ENCODE peak calls at places on chromosome 15, in ten cellular contexts. One of them, this sample, is unnamed. For H3K4me1, the result is how much of the 10 kb centered on the place peaks cover.

GRCh38 chr15:67050522-67051087 is 14.8 kb upstream of the SMAD3 start:
- DNase-seq in ovary: no peak
- DNase-seq in hepatocyte: no peak
- DNase-seq in psoas muscle: no peak
- DNase-seq in left lung: no peak
- DNase-seq in naive thymus-derived CD4-positive, alpha-beta T cell: no peak
- DNase-seq in colonic mucosa: no peak
- DNase-seq in heart right ventricle: no peak
- DNase-seq in CD8-positive, alpha-beta memory T cell: no peak
- DNase-seq in fibroblast of lung: no peak
- DNase-seq in this sample: peak

GRCh38 chr15:74608776-74609175 is 6.9 kb upstream of the CLK3 start:
- DNase-seq in CD8-positive, alpha-beta memory T cell: no peak
- DNase-seq in ovary: no peak
- DNase-seq in naive thymus-derived CD4-positive, alpha-beta T cell: no peak
- DNase-seq in psoas muscle: peak
- DNase-seq in colonic mucosa: no peak
- DNase-seq in heart right ventricle: no peak
- DNase-seq in hepatocyte: no peak
- DNase-seq in fibroblast of lung: no peak
- DNase-seq in left lung: peak
- DNase-seq in this sample: no peak

GRCh38 chr15:52228928-52229327 is 37.7 kb upstream of the GNB5 start:
- DNase-seq in psoas muscle: no peak
- DNase-seq in CD8-positive, alpha-beta memory T cell: no peak
- DNase-seq in naive thymus-derived CD4-positive, alpha-beta T cell: no peak
- DNase-seq in heart right ventricle: no peak
- DNase-seq in hepatocyte: peak
- DNase-seq in fibroblast of lung: peak
- DNase-seq in ovary: no peak
- DNase-seq in colonic mucosa: peak
- DNase-seq in left lung: no peak
- DNase-seq in this sample: no peak

GRCh38 chr15:58475573-58476524 is 44.1 kb downstream of the LIPC start:
- DNase-seq in ovary: no peak
- DNase-seq in heart right ventricle: no peak
- DNase-seq in hepatocyte: peak
- DNase-seq in fibroblast of lung: peak
- DNase-seq in colonic mucosa: no peak
- DNase-seq in CD8-positive, alpha-beta memory T cell: no peak
- DNase-seq in left lung: no peak
- DNase-seq in psoas muscle: no peak
- DNase-seq in naive thymus-derived CD4-positive, alpha-beta T cell: no peak
- DNase-seq in this sample: no peak

GRCh38 chr15:100770781-100771584 is 108.6 kb upstream of the ALDH1A3 start:
- DNase-seq in CD8-positive, alpha-beta memory T cell: no peak
- DNase-seq in naive thymus-derived CD4-positive, alpha-beta T cell: no peak
- DNase-seq in hepatocyte: no peak
- DNase-seq in heart right ventricle: no peak
- DNase-seq in psoas muscle: peak
- DNase-seq in left lung: no peak
- DNase-seq in fibroblast of lung: no peak
- DNase-seq in colonic mucosa: no peak
- DNase-seq in ovary: peak
- DNase-seq in this sample: no peak

GRCh38 chr15:68262514-68263356 is 14.8 kb upstream of the FEM1B start:
- DNase-seq in fibroblast of lung: no peak
- DNase-seq in naive thymus-derived CD4-positive, alpha-beta T cell: no peak
- DNase-seq in colonic mucosa: no peak
- DNase-seq in CD8-positive, alpha-beta memory T cell: no peak
- DNase-seq in ovary: no peak
- DNase-seq in psoas muscle: no peak
- DNase-seq in hepatocyte: no peak
- DNase-seq in left lung: no peak
- DNase-seq in heart right ventricle: no peak
- DNase-seq in this sample: no peak

GRCh38 chr15:96416934-96417759 is 86.6 kb downstream of the NR2F2 start:
- DNase-seq in naive thymus-derived CD4-positive, alpha-beta T cell: no peak
- DNase-seq in ovary: peak
- DNase-seq in CD8-positive, alpha-beta memory T cell: no peak
- DNase-seq in colonic mucosa: no peak
- DNase-seq in fibroblast of lung: peak
- DNase-seq in hepatocyte: no peak
- DNase-seq in left lung: peak
- DNase-seq in heart right ventricle: no peak
- DNase-seq in psoas muscle: no peak
- DNase-seq in this sample: no peak

GRCh38 chr15:100687532-100688215 is 85.3 kb downstream of the ASB7 start:
- DNase-seq in left lung: no peak
- DNase-seq in hepatocyte: no peak
- DNase-seq in psoas muscle: peak
- DNase-seq in CD8-positive, alpha-beta memory T cell: no peak
- DNase-seq in naive thymus-derived CD4-positive, alpha-beta T cell: no peak
- DNase-seq in ovary: peak
- DNase-seq in colonic mucosa: no peak
- DNase-seq in heart right ventricle: no peak
- DNase-seq in fibroblast of lung: peak
- DNase-seq in this sample: peak

GRCh38 chr15:77474310-77474986 is 53.8 kb downstream of the HMG20A start:
- DNase-seq in left lung: no peak
- DNase-seq in ovary: no peak
- DNase-seq in naive thymus-derived CD4-positive, alpha-beta T cell: no peak
- DNase-seq in CD8-positive, alpha-beta memory T cell: no peak
- DNase-seq in psoas muscle: no peak
- DNase-seq in colonic mucosa: no peak
- DNase-seq in heart right ventricle: no peak
- DNase-seq in hepatocyte: no peak
- DNase-seq in fibroblast of lung: no peak
- DNase-seq in this sample: no peak

GRCh38 chr15:63933522-63933921 is 99.8 kb upstream of the HERC1 start:
- DNase-seq in left lung: no peak
- DNase-seq in naive thymus-derived CD4-positive, alpha-beta T cell: no peak
- DNase-seq in fibroblast of lung: peak
- DNase-seq in hepatocyte: no peak
- DNase-seq in psoas muscle: no peak
- DNase-seq in ovary: no peak
- DNase-seq in CD8-positive, alpha-beta memory T cell: no peak
- DNase-seq in heart right ventricle: no peak
- DNase-seq in colonic mucosa: no peak
- DNase-seq in this sample: no peak

DNA sequence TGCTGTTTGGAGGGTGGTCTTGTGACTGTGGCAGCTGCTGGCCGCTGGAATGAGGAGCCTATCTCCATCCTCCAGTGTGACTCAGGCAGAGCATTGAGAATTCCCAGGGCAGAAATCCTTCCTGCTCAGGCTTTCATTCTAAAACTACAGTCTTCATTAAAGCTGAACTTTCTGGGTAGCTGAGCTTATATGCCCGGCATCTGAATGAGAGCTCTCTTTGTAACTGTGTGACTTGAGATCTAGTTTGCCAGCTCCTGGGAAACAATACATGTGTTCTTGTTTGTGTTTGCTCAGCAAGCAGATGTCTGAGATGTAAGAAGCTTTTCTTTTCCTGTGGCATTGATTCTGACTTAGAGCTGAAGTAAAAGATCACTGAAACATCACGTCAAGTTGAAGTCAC is 22.4 kb downstream of the RLBP1 start:
- DNase-seq in CD8-positive, alpha-beta memory T cell: no peak
- DNase-seq in naive thymus-derived CD4-positive, alpha-beta T cell: no peak
- DNase-seq in colonic mucosa: no peak
- DNase-seq in heart right ventricle: no peak
- DNase-seq in left lung: no peak
- DNase-seq in ovary: no peak
- DNase-seq in hepatocyte: no peak
- DNase-seq in psoas muscle: no peak
- DNase-seq in fibroblast of lung: no peak
- DNase-seq in this sample: no peak
- H3K4me1 ChIP-seq in CD8-positive, alpha-beta memory T cell: under half
- H3K4me1 ChIP-seq in naive thymus-derived CD4-positive, alpha-beta T cell: under half
- H3K4me1 ChIP-seq in colonic mucosa: under half
- H3K4me1 ChIP-seq in heart right ventricle: under half
- H3K4me1 ChIP-seq in left lung: under half
- H3K4me1 ChIP-seq in ovary: under half
- H3K4me1 ChIP-seq in hepatocyte: under half
- H3K4me1 ChIP-seq in psoas muscle: under half
- H3K4me1 ChIP-seq in fibroblast of lung: under half
- H3K4me1 ChIP-seq in this sample: under half

DNA sequence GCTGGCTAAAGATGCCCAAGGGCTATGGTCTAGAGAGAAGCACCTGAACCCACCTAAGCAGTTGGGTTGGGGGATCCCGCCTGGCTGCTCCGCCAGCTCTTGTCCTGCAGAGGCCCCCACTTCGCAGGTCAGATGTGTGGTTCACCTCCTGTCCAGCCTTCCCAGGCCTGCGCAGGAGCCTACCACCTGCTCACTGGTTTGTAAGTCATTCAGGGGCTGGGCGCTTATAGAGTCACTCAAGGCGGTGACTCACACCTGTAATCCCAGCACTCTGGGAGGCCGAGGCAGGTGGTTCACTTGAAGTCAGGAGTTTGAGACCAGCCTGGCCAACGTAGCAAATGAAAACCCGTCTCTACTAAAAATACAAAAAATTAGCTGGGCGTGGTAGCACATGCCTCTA is 3.9 kb upstream of the FURIN start:
- DNase-seq in psoas muscle: no peak
- DNase-seq in left lung: no peak
- DNase-seq in naive thymus-derived CD4-positive, alpha-beta T cell: no peak
- DNase-seq in hepatocyte: no peak
- DNase-seq in heart right ventricle: no peak
- DNase-seq in ovary: no peak
- DNase-seq in fibroblast of lung: peak
- DNase-seq in CD8-positive, alpha-beta memory T cell: no peak
- DNase-seq in colonic mucosa: no peak
- DNase-seq in this sample: no peak
- H3K4me1 ChIP-seq in psoas muscle: under half
- H3K4me1 ChIP-seq in left lung: under half
- H3K4me1 ChIP-seq in naive thymus-derived CD4-positive, alpha-beta T cell: under half
- H3K4me1 ChIP-seq in hepatocyte: under half
- H3K4me1 ChIP-seq in heart right ventricle: half or more
- H3K4me1 ChIP-seq in ovary: under half
- H3K4me1 ChIP-seq in fibroblast of lung: under half
- H3K4me1 ChIP-seq in CD8-positive, alpha-beta memory T cell: under half
- H3K4me1 ChIP-seq in colonic mucosa: under half
- H3K4me1 ChIP-seq in this sample: under half

GRCh38 chr15:49296258-49296657 is 126.2 kb downstream of the GALK2 start:
- DNase-seq in fibroblast of lung: no peak
- DNase-seq in CD8-positive, alpha-beta memory T cell: no peak
- DNase-seq in left lung: no peak
- DNase-seq in psoas muscle: no peak
- DNase-seq in ovary: no peak
- DNase-seq in naive thymus-derived CD4-positive, alpha-beta T cell: no peak
- DNase-seq in hepatocyte: no peak
- DNase-seq in heart right ventricle: no peak
- DNase-seq in colonic mucosa: no peak
- DNase-seq in this sample: no peak
- H3K4me1 ChIP-seq in fibroblast of lung: under half
- H3K4me1 ChIP-seq in CD8-positive, alpha-beta memory T cell: under half
- H3K4me1 ChIP-seq in left lung: under half
- H3K4me1 ChIP-seq in psoas muscle: under half
- H3K4me1 ChIP-seq in ovary: under half
- H3K4me1 ChIP-seq in naive thymus-derived CD4-positive, alpha-beta T cell: under half
- H3K4me1 ChIP-seq in hepatocyte: under half
- H3K4me1 ChIP-seq in heart right ventricle: under half
- H3K4me1 ChIP-seq in colonic mucosa: under half
- H3K4me1 ChIP-seq in this sample: under half

GRCh38 chr15:90868261-90868689 is at the start of gene FURIN:
- DNase-seq in left lung: no peak
- DNase-seq in naive thymus-derived CD4-positive, alpha-beta T cell: no peak
- DNase-seq in fibroblast of lung: no peak
- DNase-seq in colonic mucosa: peak
- DNase-seq in ovary: no peak
- DNase-seq in heart right ventricle: no peak
- DNase-seq in psoas muscle: no peak
- DNase-seq in hepatocyte: no peak
- DNase-seq in CD8-positive, alpha-beta memory T cell: no peak
- DNase-seq in this sample: no peak

GRCh38 chr15:90871097-90871715 is 2.8 kb downstream of the FURIN start:
- DNase-seq in left lung: peak
- DNase-seq in naive thymus-derived CD4-positive, alpha-beta T cell: no peak
- DNase-seq in psoas muscle: peak
- DNase-seq in hepatocyte: peak
- DNase-seq in heart right ventricle: no peak
- DNase-seq in CD8-positive, alpha-beta memory T cell: peak
- DNase-seq in fibroblast of lung: peak
- DNase-seq in colonic mucosa: peak
- DNase-seq in ovary: peak
- DNase-seq in this sample: no peak

GRCh38 chr15:90869601-90870353 is 1.4 kb downstream of the FURIN start:
- DNase-seq in naive thymus-derived CD4-positive, alpha-beta T cell: no peak
- DNase-seq in fibroblast of lung: peak
- DNase-seq in ovary: no peak
- DNase-seq in colonic mucosa: peak
- DNase-seq in psoas muscle: peak
- DNase-seq in heart right ventricle: peak
- DNase-seq in hepatocyte: peak
- DNase-seq in left lung: peak
- DNase-seq in CD8-positive, alpha-beta memory T cell: no peak
- DNase-seq in this sample: peak

GRCh38 chr15:90870354-90871096 is 2.1 kb downstream of the FURIN start:
- DNase-seq in psoas muscle: no peak
- DNase-seq in CD8-positive, alpha-beta memory T cell: no peak
- DNase-seq in colonic mucosa: peak
- DNase-seq in heart right ventricle: no peak
- DNase-seq in fibroblast of lung: peak
- DNase-seq in naive thymus-derived CD4-positive, alpha-beta T cell: no peak
- DNase-seq in ovary: no peak
- DNase-seq in hepatocyte: no peak
- DNase-seq in left lung: no peak
- DNase-seq in this sample: no peak

GRCh38 chr15:90869140-90869541 is 753 bp downstream of the FURIN start:
- DNase-seq in fibroblast of lung: no peak
- DNase-seq in left lung: peak
- DNase-seq in ovary: no peak
- DNase-seq in heart right ventricle: no peak
- DNase-seq in CD8-positive, alpha-beta memory T cell: no peak
- DNase-seq in hepatocyte: no peak
- DNase-seq in psoas muscle: no peak
- DNase-seq in colonic mucosa: no peak
- DNase-seq in naive thymus-derived CD4-positive, alpha-beta T cell: no peak
- DNase-seq in this sample: no peak
- H3K4me1 ChIP-seq in fibroblast of lung: under half
- H3K4me1 ChIP-seq in left lung: under half
- H3K4me1 ChIP-seq in ovary: under half
- H3K4me1 ChIP-seq in heart right ventricle: half or more
- H3K4me1 ChIP-seq in CD8-positive, alpha-beta memory T cell: under half
- H3K4me1 ChIP-seq in hepatocyte: half or more
- H3K4me1 ChIP-seq in psoas muscle: under half
- H3K4me1 ChIP-seq in colonic mucosa: under half
- H3K4me1 ChIP-seq in naive thymus-derived CD4-positive, alpha-beta T cell: under half
- H3K4me1 ChIP-seq in this sample: under half